ENCODE peak calls at places on chromosomes 13 and 19, in ten cellular contexts. Z is AG08396; U is neuronal stem cell; P is NCI-H69; M is activated T-helper 1 cell treated with anti-CD3 and anti-CD28 coated beads, Interleukin-2, amount 50 U/mL, for 16 hours; H is tibial artery; I is activated naive CD8-positive, alpha-beta T cell treated with anti-CD3 and anti-CD28 coated beads for 36 hours; E is upper lobe of right lung; R is iPS DF 6.9; W is dermis microvascular lymphatic vessel endothelial cell. T is an unnamed sample.
A peak's percentile ranks its signal among the peaks of the same experiment; 100 is the strongest.

GRCh38 chr19:2064788-2065524 is 13.9 kb upstream of the MKNK2 start:
- DNase-seq in Z (no peak), E (no peak), U (no peak), W (no peak), P (no peak), R (no peak), H (peak; percentile 87), I (no peak), M (no peak), T (no peak)

GRCh38 chr19:17680235-17680722 is 7.9 kb downstream of the UNC13A start:
- DNase-seq in M (no peak), E (peak; percentile 86), Z (peak; percentile 86), W (peak; percentile 82), P (no peak), R (no peak), U (no peak), I (peak; percentile 56), H (peak; percentile 94), T (no peak)

GRCh38 chr13:57666131-57666530 is 34.6 kb downstream of the PCDH17 start:
- DNase-seq in M (no peak), U (no peak), H (no peak), E (no peak), Z (no peak), I (no peak), W (no peak), P (peak; percentile 69), R (no peak), T (no peak)

GRCh38 chr13:73903561-73903960 is 230.6 kb downstream of the KLF12 start:
- DNase-seq in U (no peak), R (peak; percentile 18), H (no peak), E (no peak), Z (no peak), W (no peak), I (no peak), P (peak; percentile 15), M (no peak), T (no peak)

GRCh38 chr13:100069278-100069677 is 19.6 kb upstream of the PCCA start:
- DNase-seq in H (no peak), P (peak; percentile 19), M (no peak), I (no peak), W (no peak), R (no peak), Z (no peak), U (no peak), E (no peak), T (no peak)

GRCh38 chr13:42392706-42393572 is 121.0 kb downstream of the AKAP11 start:
- DNase-seq in P (no peak), M (no peak), Z (no peak), R (no peak), I (peak; percentile 44), U (no peak), W (no peak), E (no peak), H (no peak), T (no peak)

GRCh38 chr13:40624338-40624737 is 42.1 kb downstream of the FOXO1 start:
- DNase-seq in W (peak; percentile 31), M (no peak), R (no peak), P (no peak), E (no peak), I (peak; percentile 46), U (no peak), Z (no peak), H (no peak), T (no peak)

GRCh38 chr19:2529473-2529918 is 53.6 kb downstream of the GADD45B start:
- DNase-seq in E (no peak), R (no peak), I (no peak), H (no peak), Z (peak; percentile 65), W (peak; percentile 95), M (no peak), U (no peak), P (no peak), T (no peak)

GRCh38 chr13:114000151-114001040 is 26.5 kb upstream of the C13orf46 start:
- DNase-seq in W (no peak), P (no peak), H (no peak), R (no peak), U (no peak), M (no peak), I (no peak), Z (no peak), E (no peak), T (no peak)